ENCODE peak calls at places on chromosomes 16 and 17, in ten cellular contexts. W is AML-193, M is epithelial cell of prostate, T is NCI-H460, U is B cell, Y is NCI-H1930, B is GM12892, E is mesendoderm, Z is ELR, R is endothelial cell. I is an unnamed sample.

GRCh38 chr16:30049871-30050270 is 15.7 kb upstream of the ALDOA start:
- DNase-seq in W (no peak), M (no peak), T (no peak), U (no peak), Y (no peak), B (no peak), E (no peak), Z (no peak), R (no peak), I (no peak)

GRCh38 chr17:44970136-44970737 is 2.1 kb upstream of the C1QL1 start:
- DNase-seq in W (no peak), M (no peak), T (no peak), U (peak), Y (no peak), B (no peak), E (peak), Z (peak), R (no peak), I (peak)

GRCh38 chr17:57823469-57824401 is 26.1 kb downstream of the MRPS23 start:
- DNase-seq in W (no peak), M (no peak), T (no peak), U (no peak), Y (peak), B (no peak), E (no peak), Z (peak), R (no peak), I (no peak)

GRCh38 chr17:71024172-71024571 is 854.8 kb downstream of the KCNJ2 start:
- DNase-seq in W (no peak), M (no peak), T (no peak), U (no peak), Y (no peak), B (no peak), E (no peak), Z (no peak), R (no peak), I (no peak)

GRCh38 chr16:1933097-1933661 is 9.8 kb downstream of the MSRB1 start:
- DNase-seq in W (no peak), M (no peak), T (no peak), U (no peak), Y (no peak), B (no peak), E (no peak), Z (no peak), R (no peak), I (no peak)

GRCh38 chr17:41367426-41368075 is 2.1 kb downstream of the KRT33B start:
- DNase-seq in W (no peak), M (no peak), T (no peak), U (no peak), Y (no peak), B (no peak), E (peak), Z (peak), R (no peak), I (no peak)

GRCh38 chr16:85303354-85303883 is 191.1 kb upstream of the CIBAR2 start:
- DNase-seq in W (peak), M (no peak), T (peak), U (peak), Y (no peak), B (peak), E (peak), Z (no peak), R (peak), I (no peak)

GRCh38 chr17:65156185-65156834 is 19.1 kb downstream of the RGS9 start:
- DNase-seq in W (no peak), M (no peak), T (no peak), U (no peak), Y (no peak), B (no peak), E (no peak), Z (no peak), R (no peak), I (no peak)

GRCh38 chr17:50345443-50346312 is at the start of gene XYLT2:
- DNase-seq in W (peak), M (peak), T (peak), U (peak), Y (peak), B (peak), E (peak), Z (peak), R (peak), I (peak)

GRCh38 chr17:79652999-79653643 is 42.3 kb upstream of the RBFOX3 start:
- DNase-seq in W (no peak), M (no peak), T (no peak), U (no peak), Y (no peak), B (no peak), E (no peak), Z (no peak), R (no peak), I (no peak)

GRCh38 chr17:32915108-32915700 is 12.7 kb upstream of the TMEM98 start:
- DNase-seq in W (no peak), M (no peak), T (no peak), U (no peak), Y (no peak), B (no peak), E (no peak), Z (no peak), R (no peak), I (no peak)

GRCh38 chr16:8639694-8640093 is 18.2 kb downstream of the METTL22 start:
- DNase-seq in W (no peak), M (no peak), T (no peak), U (no peak), Y (no peak), B (no peak), E (no peak), Z (no peak), R (no peak), I (no peak)

GRCh38 chr17:72943826-72944689 is 148.4 kb downstream of the SLC39A11 start:
- DNase-seq in W (no peak), M (no peak), T (no peak), U (no peak), Y (no peak), B (no peak), E (no peak), Z (no peak), R (no peak), I (no peak)

GRCh38 chr16:90077757-90078593 is 844 bp upstream of the PRDM7 start:
- DNase-seq in W (peak), M (no peak), T (no peak), U (peak), Y (no peak), B (no peak), E (peak), Z (peak), R (no peak), I (no peak)